ENCODE peak calls at places on chromosomes 4 and X, in six cellular contexts. M is SW480; U is astrocyte of the spinal cord; Y is stimulated activated CD4-positive, alpha-beta T cell treated with anti-CD3 and anti-CD28 coated beads, Interleukin-4, amount 100 ng/mL, for 4 hours; P is D341Med; V is foreskin melanocyte. J is an unnamed sample.

GRCh38 chr4:183738081-183738673 is 79.1 kb downstream of the TRAPPC11 start:
- DNase-seq in M (no peak), U (no peak), Y (no peak), P (no peak), V (no peak), J (no peak)

GRCh38 chr4:87309625-87310024 is 13.1 kb downstream of the HSD17B13 start:
- DNase-seq in M (no peak), U (peak), Y (no peak), P (no peak), V (peak), J (no peak)

GRCh38 chr4:76302856-76303438 is 3.6 kb upstream of the STBD1 start:
- DNase-seq in M (no peak), U (no peak), Y (no peak), P (no peak), V (no peak), J (no peak)

GRCh38 chr4:702618-703048 is 3.0 kb upstream of the PCGF3 start:
- DNase-seq in M (no peak), U (no peak), Y (no peak), P (no peak), V (no peak), J (no peak)

GRCh38 chr4:158053801-158054200 is 119.0 kb downstream of the GASK1B start:
- DNase-seq in M (no peak), U (no peak), Y (no peak), P (no peak), V (no peak), J (no peak)

GRCh38 chr4:38654273-38654672 is 9.7 kb upstream of the KLF3 start:
- DNase-seq in M (no peak), U (no peak), Y (no peak), P (no peak), V (no peak), J (no peak)

GRCh38 chr4:40575846-40576245 is 53.8 kb downstream of the RBM47 start:
- DNase-seq in M (no peak), U (no peak), Y (no peak), P (no peak), V (no peak), J (no peak)

GRCh38 chrX:143081231-143081630 is 55.5 kb downstream of the SPANXN4 start:
- DNase-seq in M (no peak), U (no peak), Y (no peak), P (no peak), V (no peak), J (no peak)

GRCh38 chr4:48290146-48290772 is 20.6 kb upstream of the TEC start:
- DNase-seq in M (peak), U (no peak), Y (no peak), P (peak), V (peak), J (no peak)

GRCh38 chr4:112403072-112403945 is 106.1 kb downstream of the ALPK1 start:
- DNase-seq in M (no peak), U (no peak), Y (no peak), P (no peak), V (peak), J (no peak)

GRCh38 chr4:153274967-153275366 is 69.5 kb upstream of the MND1 start:
- DNase-seq in M (no peak), U (no peak), Y (no peak), P (no peak), V (no peak), J (no peak)

GRCh38 chrX:368811-369562 is 17.7 kb downstream of the PPP2R3B start:
- DNase-seq in M (no peak), U (peak), Y (no peak), P (peak), V (no peak), J (no peak)

GRCh38 chrX:110706446-110706845 is 89.2 kb downstream of the CHRDL1 start:
- DNase-seq in M (no peak), U (no peak), Y (no peak), P (no peak), V (no peak), J (no peak)

GRCh38 chrX:39900788-39901170 is 197.0 kb downstream of the BCOR start:
- DNase-seq in M (peak), U (no peak), Y (no peak), P (peak), V (no peak), J (no peak)

GRCh38 chr4:105946771-105947170 is 51.5 kb downstream of the NPNT start:
- DNase-seq in M (no peak), U (no peak), Y (no peak), P (no peak), V (no peak), J (no peak)

GRCh38 chrX:42089014-42089413 is 165.7 kb upstream of the CASK start:
- DNase-seq in M (no peak), U (no peak), Y (no peak), P (no peak), V (no peak), J (no peak)

GRCh38 chr4:38177035-38177791 is 217.0 kb downstream of the PTTG2 start:
- DNase-seq in M (no peak), U (peak), Y (peak), P (no peak), V (no peak), J (no peak)

GRCh38 chr4:27638163-27638915 is 777.7 kb downstream of the STIM2 start:
- DNase-seq in M (no peak), U (no peak), Y (no peak), P (no peak), V (no peak), J (no peak)

GRCh38 chr4:1945492-1945891 is 63.3 kb downstream of the NELFA start:
- DNase-seq in M (no peak), U (no peak), Y (no peak), P (no peak), V (no peak), J (no peak)

GRCh38 chr4:150337709-150338108 is 244.2 kb upstream of the MAB21L2 start:
- DNase-seq in M (no peak), U (no peak), Y (no peak), P (no peak), V (no peak), J (no peak)

GRCh38 chr4:153067376-153067775 is 131.3 kb downstream of the FHDC1 start:
- DNase-seq in M (peak), U (peak), Y (no peak), P (no peak), V (no peak), J (no peak)

GRCh38 chr4:54898941-54899340 is 226.5 kb downstream of the KDR start:
- DNase-seq in M (peak), U (peak), Y (no peak), P (no peak), V (no peak), J (no peak)

GRCh38 chr4:82275431-82276423 is 98.1 kb downstream of the HNRNPD start:
- DNase-seq in M (no peak), U (no peak), Y (no peak), P (peak), V (no peak), J (no peak)

J was measured in stimulated activated naive B cell treated with anti-CD40 and anti-IgM and Interleukin-4, amounts not matched to agents 10 μg/mL and 1 μg/mL and 100 μg/mL, for 72 hours.